ENCODE peak calls at places on chromosomes 7 and 10, in seven cellular contexts. M is IMR-90, W is trophoblast cell, D is mesenchymal stem cell, O is H9, Z is mesendoderm, I is H1. Y is an unnamed sample.

GRCh38 chr7:140060788-140061606 is 1.8 kb downstream of the PARP12 start:
- DNase-seq in D (peak), M (peak), W (no peak), Z (no peak), O (no peak), I (no peak), Y (no peak)

GRCh38 chr7:25025218-25025671 is 45.3 kb upstream of the OSBPL3 start:
- DNase-seq in I (no peak), O (no peak), M (peak), W (peak), D (peak), Z (peak), Y (no peak)

GRCh38 chr10:4546500-4546899 is 279.5 kb upstream of the AKR1E2 start:
- DNase-seq in O (no peak), M (peak), I (no peak), D (peak), Z (no peak), W (no peak), Y (no peak)

GRCh38 chr10:78371118-78371517 is 337.5 kb downstream of the RPS24 start:
- DNase-seq in D (no peak), Z (peak), I (no peak), M (no peak), O (no peak), W (no peak), Y (no peak)

GRCh38 chr10:115844592-115844991 is 428.4 kb downstream of the GFRA1 start:
- DNase-seq in O (no peak), I (no peak), Z (no peak), D (peak), M (no peak), W (no peak), Y (no peak)

GRCh38 chr10:132962623-132963429 is 20.5 kb upstream of the CFAP46 start:
- DNase-seq in Z (no peak), W (no peak), M (peak), D (no peak), I (no peak), O (no peak), Y (no peak)

GRCh38 chr7:112495156-112495788 is 14.5 kb downstream of the LSMEM1 start:
- DNase-seq in I (no peak), M (no peak), Z (no peak), O (no peak), W (no peak), D (no peak), Y (no peak)

GRCh38 chr7:26091933-26092332 is 60.1 kb upstream of the NFE2L3 start:
- DNase-seq in M (peak), Z (peak), W (peak), O (no peak), I (no peak), D (peak), Y (no peak)

GRCh38 chr7:19242246-19242645 is 97.0 kb upstream of the FERD3L start:
- DNase-seq in D (no peak), M (no peak), I (no peak), W (no peak), Z (peak), O (no peak), Y (no peak)

GRCh38 chr10:100357073-100357858 is 10.2 kb downstream of the SCD start:
- DNase-seq in M (no peak), Z (peak), I (no peak), W (peak), O (no peak), D (no peak), Y (no peak)

GRCh38 chr7:30285531-30286284 is 1.3 kb downstream of the ZNRF2 start:
- DNase-seq in Z (peak), W (peak), D (peak), O (peak), I (no peak), M (peak), Y (peak)

GRCh38 chr7:151374139-151374538 is 32.5 kb downstream of the NUB1 start:
- DNase-seq in D (no peak), M (no peak), O (peak), W (no peak), I (no peak), Z (no peak), Y (no peak)

GRCh38 chr10:43040482-43041256 is 36.2 kb upstream of the RET start:
- DNase-seq in O (no peak), Z (no peak), I (no peak), M (no peak), W (no peak), D (no peak), Y (no peak)

GRCh38 chr10:74047304-74047703 is 49.4 kb downstream of the VCL start:
- DNase-seq in O (no peak), M (peak), W (no peak), D (peak), I (no peak), Z (no peak), Y (no peak)

GRCh38 chr7:1080918-1081255 is 7.0 kb upstream of the GPER1 start:
- DNase-seq in M (no peak), O (no peak), I (no peak), Z (no peak), W (no peak), D (no peak), Y (no peak)

GRCh38 chr7:102248456-102249395 is 37.9 kb upstream of the SH2B2 start:
- DNase-seq in D (no peak), M (no peak), W (no peak), I (peak), Z (peak), O (peak), Y (no peak)

GRCh38 chr7:159078911-159079270 is 65.8 kb downstream of the VIPR2 start:
- DNase-seq in O (peak), Z (no peak), W (no peak), I (no peak), M (no peak), D (no peak), Y (no peak)

GRCh38 chr7:100867796-100868485 is 754 bp downstream of the TRIP6 start:
- DNase-seq in I (no peak), D (no peak), O (peak), M (no peak), W (no peak), Z (peak), Y (no peak)

GRCh38 chr7:146235210-146235609 is 118.6 kb downstream of the CNTNAP2 start:
- DNase-seq in D (no peak), W (no peak), Z (no peak), M (no peak), O (no peak), I (no peak), Y (no peak)

GRCh38 chr7:146232604-146233003 is 116.0 kb downstream of the CNTNAP2 start:
- DNase-seq in W (no peak), D (no peak), Z (no peak), M (no peak), O (no peak), I (no peak), Y (no peak)
- H2BK5ac ChIP-seq in W (no peak), D (no peak), Z (no peak), M (no peak), O (no peak), I (no peak), Y (no peak)

GRCh38 chr7:108329514-108329913 is 126.7 kb downstream of the NRCAM start:
- DNase-seq in W (no peak), D (no peak), I (no peak), M (no peak), Z (no peak), O (no peak), Y (peak)

GRCh38 chr7:108324053-108325038 is 131.9 kb downstream of the NRCAM start:
- DNase-seq in O (no peak), D (no peak), W (no peak), M (no peak), Z (no peak), I (no peak), Y (no peak)

GRCh38 chr7:108328174-108328651 is 128.0 kb downstream of the NRCAM start:
- DNase-seq in O (peak), M (no peak), W (no peak), D (no peak), Z (no peak), I (no peak), Y (peak)

GRCh38 chr7:108327353-108327752 is 128.9 kb downstream of the NRCAM start:
- DNase-seq in Z (no peak), I (no peak), M (no peak), O (no peak), D (no peak), W (no peak), Y (no peak)

GRCh38 chr7:108326938-108327337 is 129.3 kb downstream of the NRCAM start:
- DNase-seq in M (no peak), Z (no peak), I (no peak), O (no peak), D (no peak), W (no peak), Y (no peak)
- H3K4ac ChIP-seq in M (no peak), Z (no peak), I (no peak), O (no peak), D (no peak), W (no peak), Y (no peak)

DNA sequence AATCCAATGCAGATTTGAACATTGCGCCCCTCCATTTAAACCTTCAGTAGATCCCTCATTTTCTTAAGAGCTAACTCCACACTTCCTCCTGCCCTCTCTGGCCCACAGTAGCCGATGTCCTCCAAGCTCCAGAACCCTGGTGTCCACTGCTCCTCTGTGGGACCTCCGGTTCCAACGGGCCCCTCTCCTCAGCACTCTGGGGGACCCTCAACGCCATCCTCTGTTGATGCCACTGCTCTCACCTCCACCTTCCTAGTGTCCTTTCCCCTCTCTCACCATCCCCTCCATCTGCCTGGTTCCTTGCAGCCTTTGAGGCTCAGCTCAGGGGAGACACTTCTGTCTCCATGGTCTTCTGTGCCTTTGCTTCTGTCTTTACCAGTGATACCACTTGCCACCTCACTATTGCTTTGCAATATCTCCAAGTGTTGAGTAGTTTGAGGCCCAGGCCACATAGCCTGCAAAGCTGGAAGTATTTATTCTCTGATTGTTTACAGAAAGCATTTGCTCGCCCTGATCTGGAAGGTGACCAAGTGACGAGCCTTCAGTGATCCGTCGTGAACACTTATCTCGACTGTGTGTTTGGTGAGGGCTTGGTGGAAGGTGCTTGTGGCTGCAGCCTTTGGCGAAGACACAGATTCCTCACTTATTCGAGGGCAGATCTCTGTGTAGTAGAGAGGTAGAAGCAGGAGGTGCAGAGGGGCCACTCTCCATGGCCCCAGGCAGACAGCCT is 104.8 kb upstream of the SHH start:
- DNase-seq in O (no peak), I (no peak), W (no peak), M (peak), Z (no peak), D (peak), Y (no peak)
- H2BK5ac ChIP-seq in O (no peak), I (no peak), W (no peak), M (no peak), Z (no peak), D (no peak), Y (no peak)

DNA sequence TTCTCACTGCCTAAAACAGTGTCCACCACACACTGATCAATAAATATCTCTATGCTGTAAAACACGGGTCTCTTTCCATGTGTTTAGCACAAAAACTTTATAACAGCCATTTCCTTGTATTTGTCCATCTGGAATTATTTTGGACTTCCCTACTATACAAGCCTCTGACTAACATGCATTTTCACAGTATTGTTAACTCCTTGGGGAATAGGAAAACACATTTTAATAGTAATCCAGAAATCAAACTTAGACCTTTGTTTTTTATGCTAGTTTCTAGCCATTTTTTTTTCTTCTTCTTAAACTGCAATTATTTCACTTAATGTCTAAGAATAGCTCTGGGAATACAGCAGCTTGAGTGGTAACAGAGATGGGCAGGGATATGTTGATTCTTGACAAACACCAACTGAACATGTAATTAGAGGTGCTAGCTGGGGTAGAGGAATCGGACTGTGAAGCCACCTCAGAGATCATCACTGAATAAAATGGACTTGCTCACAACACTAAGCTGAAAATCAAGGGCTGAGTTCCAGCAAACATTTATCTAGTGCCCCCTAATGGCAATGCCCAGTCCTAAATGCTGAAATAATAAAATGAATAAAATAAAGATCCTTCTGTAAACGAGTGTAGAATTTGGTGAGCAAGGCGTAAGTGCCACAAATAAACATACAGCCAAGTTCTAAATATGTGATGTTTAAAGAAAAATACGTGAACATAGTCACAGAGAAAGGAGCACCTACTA is 593.1 kb downstream of the SORCS1 start:
- DNase-seq in W (peak), M (peak), D (no peak), O (no peak), I (no peak), Z (peak), Y (peak)
- H3K4ac ChIP-seq in W (no peak), M (no peak), D (no peak), O (no peak), I (no peak), Z (no peak), Y (no peak)

DNA sequence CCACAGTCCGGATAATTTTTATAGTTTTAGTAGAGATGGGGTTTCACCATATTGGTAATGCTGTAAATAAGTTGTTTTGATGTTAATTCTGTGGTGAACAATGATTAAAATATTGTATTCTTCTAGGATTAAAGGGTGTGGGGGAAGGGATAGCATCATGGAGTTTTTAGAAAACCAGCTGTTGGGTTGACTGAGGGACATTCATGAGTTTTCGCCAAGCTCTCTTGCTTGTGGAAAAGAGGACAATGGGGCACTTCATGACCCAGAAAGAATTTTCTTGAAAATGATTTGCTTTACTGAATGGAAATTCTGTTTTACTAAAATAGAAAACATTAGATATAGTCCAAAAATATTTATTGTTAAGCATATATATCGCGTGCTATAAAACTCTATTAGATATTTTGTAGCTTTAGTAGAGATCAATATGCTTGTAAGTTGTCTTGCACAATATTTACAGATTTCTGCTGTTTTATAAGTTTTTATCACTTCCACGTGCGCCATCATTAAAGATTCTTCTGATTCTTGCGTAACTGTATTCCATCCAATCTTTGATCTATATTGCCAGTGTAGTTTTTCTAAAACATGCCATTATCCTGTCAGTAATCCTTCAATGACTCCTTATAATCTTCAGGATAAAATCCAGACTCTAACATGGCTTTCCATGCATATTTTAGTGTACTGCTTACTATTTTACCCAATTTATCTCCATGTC is 41.8 kb downstream of the LCOR start:
- DNase-seq in Z (no peak), O (no peak), I (no peak), D (no peak), W (no peak), M (no peak), Y (no peak)
- H2BK5ac ChIP-seq in Z (no peak), O (no peak), I (no peak), D (no peak), W (no peak), M (no peak), Y (no peak)

DNA sequence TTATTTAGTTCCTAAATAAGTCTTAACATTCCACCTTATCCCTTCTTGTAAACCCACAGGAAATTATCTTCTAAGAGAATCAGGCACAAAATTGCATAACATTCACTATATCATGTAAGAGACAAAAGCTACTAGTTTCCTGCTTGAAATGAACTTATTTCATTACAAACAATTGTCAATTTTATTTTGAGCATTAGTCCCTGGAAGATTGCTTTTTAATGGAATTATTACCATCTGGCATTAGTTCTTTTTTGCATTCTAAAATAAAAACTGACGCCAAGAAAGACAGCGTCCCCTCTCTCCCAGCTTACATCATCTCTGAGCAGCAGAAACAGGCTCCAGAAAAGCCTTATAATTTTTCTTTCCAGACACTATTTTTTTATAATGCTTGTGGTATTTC is 121.8 kb downstream of the NOC3L start:
- DNase-seq in Z (no peak), W (no peak), M (no peak), O (no peak), I (no peak), D (no peak), Y (no peak)
- H3K4ac ChIP-seq in Z (no peak), W (no peak), M (no peak), O (no peak), I (no peak), D (no peak), Y (no peak)